ENCODE peak calls at places on chromosomes 6 and 20, in eight cellular contexts. One of them, this sample, is unnamed.

GRCh38 chr6:25136879-25137278 is 142.3 kb upstream of the CARMIL1 start:
- DNase-seq in hypothalamus: no peak
- DNase-seq in T-helper 9 cell: no peak
- DNase-seq in Jurkat, Clone E6-1: no peak
- DNase-seq in dorsolateral prefrontal cortex: no peak
- DNase-seq in coronary artery: no peak
- DNase-seq in SK-N-SH: no peak
- DNase-seq in IMR-90: no peak
- DNase-seq in this sample: no peak

GRCh38 chr20:1802385-1803215 is 92.6 kb upstream of the SIRPA start:
- DNase-seq in hypothalamus: peak
- DNase-seq in coronary artery: no peak
- DNase-seq in IMR-90: peak
- DNase-seq in Jurkat, Clone E6-1: peak
- DNase-seq in T-helper 9 cell: no peak
- DNase-seq in SK-N-SH: peak
- DNase-seq in dorsolateral prefrontal cortex: peak
- DNase-seq in this sample: peak

GRCh38 chr6:159532155-159532554 is 160.9 kb downstream of the SOD2 start:
- DNase-seq in coronary artery: no peak
- DNase-seq in SK-N-SH: no peak
- DNase-seq in Jurkat, Clone E6-1: no peak
- DNase-seq in T-helper 9 cell: no peak
- DNase-seq in hypothalamus: no peak
- DNase-seq in IMR-90: no peak
- DNase-seq in dorsolateral prefrontal cortex: no peak
- DNase-seq in this sample: no peak

GRCh38 chr6:169263836-169264608 is 10.4 kb upstream of the THBS2 start:
- DNase-seq in Jurkat, Clone E6-1: no peak
- DNase-seq in IMR-90: peak
- DNase-seq in SK-N-SH: peak
- DNase-seq in coronary artery: no peak
- DNase-seq in hypothalamus: peak
- DNase-seq in T-helper 9 cell: no peak
- DNase-seq in dorsolateral prefrontal cortex: no peak
- DNase-seq in this sample: no peak

GRCh38 chr6:12911387-12911960 is 194.9 kb downstream of the PHACTR1 start:
- DNase-seq in SK-N-SH: peak
- DNase-seq in dorsolateral prefrontal cortex: no peak
- DNase-seq in coronary artery: no peak
- DNase-seq in hypothalamus: no peak
- DNase-seq in Jurkat, Clone E6-1: peak
- DNase-seq in T-helper 9 cell: no peak
- DNase-seq in IMR-90: peak
- DNase-seq in this sample: no peak

GRCh38 chr6:161254126-161254753 is 19.6 kb downstream of the AGPAT4 start:
- DNase-seq in Jurkat, Clone E6-1: no peak
- DNase-seq in IMR-90: peak
- DNase-seq in coronary artery: no peak
- DNase-seq in T-helper 9 cell: no peak
- DNase-seq in hypothalamus: no peak
- DNase-seq in dorsolateral prefrontal cortex: no peak
- DNase-seq in SK-N-SH: no peak
- DNase-seq in this sample: no peak

GRCh38 chr6:429515-430121 is 38.1 kb downstream of the IRF4 start:
- DNase-seq in Jurkat, Clone E6-1: no peak
- DNase-seq in SK-N-SH: no peak
- DNase-seq in hypothalamus: no peak
- DNase-seq in dorsolateral prefrontal cortex: no peak
- DNase-seq in T-helper 9 cell: no peak
- DNase-seq in IMR-90: no peak
- DNase-seq in coronary artery: no peak
- DNase-seq in this sample: no peak

GRCh38 chr20:48538058-48538825 is 289.6 kb downstream of the PREX1 start:
- DNase-seq in T-helper 9 cell: no peak
- DNase-seq in dorsolateral prefrontal cortex: no peak
- DNase-seq in SK-N-SH: no peak
- DNase-seq in Jurkat, Clone E6-1: no peak
- DNase-seq in IMR-90: peak
- DNase-seq in coronary artery: no peak
- DNase-seq in hypothalamus: no peak
- DNase-seq in this sample: no peak

GRCh38 chr6:84804720-84805119 is 40.3 kb upstream of the TBX18 start:
- DNase-seq in coronary artery: no peak
- DNase-seq in T-helper 9 cell: no peak
- DNase-seq in Jurkat, Clone E6-1: no peak
- DNase-seq in SK-N-SH: no peak
- DNase-seq in dorsolateral prefrontal cortex: no peak
- DNase-seq in hypothalamus: no peak
- DNase-seq in IMR-90: no peak
- DNase-seq in this sample: no peak

GRCh38 chr6:45483501-45483900 is 105.8 kb upstream of the SUPT3H start:
- DNase-seq in T-helper 9 cell: no peak
- DNase-seq in dorsolateral prefrontal cortex: no peak
- DNase-seq in hypothalamus: no peak
- DNase-seq in SK-N-SH: no peak
- DNase-seq in coronary artery: no peak
- DNase-seq in IMR-90: peak
- DNase-seq in Jurkat, Clone E6-1: no peak
- DNase-seq in this sample: no peak

GRCh38 chr6:19715166-19715558 is 122.0 kb upstream of the ID4 start:
- DNase-seq in IMR-90: no peak
- DNase-seq in hypothalamus: no peak
- DNase-seq in coronary artery: no peak
- DNase-seq in Jurkat, Clone E6-1: no peak
- DNase-seq in SK-N-SH: no peak
- DNase-seq in T-helper 9 cell: no peak
- DNase-seq in dorsolateral prefrontal cortex: no peak
- DNase-seq in this sample: no peak

GRCh38 chr6:28208180-28208659 is 16.9 kb upstream of the ZSCAN9 start:
- DNase-seq in Jurkat, Clone E6-1: no peak
- DNase-seq in dorsolateral prefrontal cortex: no peak
- DNase-seq in IMR-90: no peak
- DNase-seq in T-helper 9 cell: no peak
- DNase-seq in hypothalamus: no peak
- DNase-seq in SK-N-SH: no peak
- DNase-seq in coronary artery: no peak
- DNase-seq in this sample: no peak

GRCh38 chr6:108661430-108661829 is 100.7 kb downstream of the FOXO3 start:
- DNase-seq in T-helper 9 cell: no peak
- DNase-seq in Jurkat, Clone E6-1: no peak
- DNase-seq in SK-N-SH: peak
- DNase-seq in hypothalamus: no peak
- DNase-seq in coronary artery: no peak
- DNase-seq in dorsolateral prefrontal cortex: no peak
- DNase-seq in IMR-90: peak
- DNase-seq in this sample: no peak

GRCh38 chr6:19697744-19698290 is 139.4 kb upstream of the ID4 start:
- DNase-seq in hypothalamus: no peak
- DNase-seq in coronary artery: no peak
- DNase-seq in dorsolateral prefrontal cortex: no peak
- DNase-seq in IMR-90: peak
- DNase-seq in T-helper 9 cell: no peak
- DNase-seq in Jurkat, Clone E6-1: no peak
- DNase-seq in SK-N-SH: no peak
- DNase-seq in this sample: no peak

GRCh38 chr6:155077784-155078183 is 82.7 kb downstream of the TIAM2 start:
- DNase-seq in IMR-90: no peak
- DNase-seq in SK-N-SH: no peak
- DNase-seq in hypothalamus: no peak
- DNase-seq in dorsolateral prefrontal cortex: no peak
- DNase-seq in Jurkat, Clone E6-1: no peak
- DNase-seq in T-helper 9 cell: no peak
- DNase-seq in coronary artery: no peak
- DNase-seq in this sample: no peak

GRCh38 chr20:51758978-51759544 is 9.1 kb downstream of the ATP9A start:
- DNase-seq in T-helper 9 cell: no peak
- DNase-seq in SK-N-SH: no peak
- DNase-seq in IMR-90: no peak
- DNase-seq in hypothalamus: peak
- DNase-seq in coronary artery: no peak
- DNase-seq in Jurkat, Clone E6-1: no peak
- DNase-seq in dorsolateral prefrontal cortex: peak
- DNase-seq in this sample: peak

GRCh38 chr6:123547216-123547978 is 89.4 kb downstream of the TRDN start:
- DNase-seq in coronary artery: no peak
- DNase-seq in dorsolateral prefrontal cortex: no peak
- DNase-seq in IMR-90: no peak
- DNase-seq in hypothalamus: no peak
- DNase-seq in Jurkat, Clone E6-1: no peak
- DNase-seq in SK-N-SH: no peak
- DNase-seq in T-helper 9 cell: no peak
- DNase-seq in this sample: no peak

GRCh38 chr6:34940030-34940434 is 51.0 kb downstream of the ANKS1A start:
- DNase-seq in IMR-90: no peak
- DNase-seq in dorsolateral prefrontal cortex: no peak
- DNase-seq in hypothalamus: no peak
- DNase-seq in Jurkat, Clone E6-1: no peak
- DNase-seq in coronary artery: no peak
- DNase-seq in SK-N-SH: no peak
- DNase-seq in T-helper 9 cell: no peak
- DNase-seq in this sample: no peak

GRCh38 chr6:119350202-119351004 is 842 bp upstream of the MAN1A1 start:
- DNase-seq in IMR-90: peak
- DNase-seq in coronary artery: no peak
- DNase-seq in hypothalamus: peak
- DNase-seq in T-helper 9 cell: no peak
- DNase-seq in dorsolateral prefrontal cortex: no peak
- DNase-seq in SK-N-SH: peak
- DNase-seq in Jurkat, Clone E6-1: no peak
- DNase-seq in this sample: no peak

GRCh38 chr20:2230671-2231488 is 64.9 kb upstream of the TGM3 start:
- DNase-seq in dorsolateral prefrontal cortex: no peak
- DNase-seq in Jurkat, Clone E6-1: no peak
- DNase-seq in SK-N-SH: no peak
- DNase-seq in IMR-90: no peak
- DNase-seq in hypothalamus: no peak
- DNase-seq in coronary artery: no peak
- DNase-seq in T-helper 9 cell: no peak
- DNase-seq in this sample: no peak

GRCh38 chr20:35117148-35117547 is 24.5 kb upstream of the TRPC4AP start:
- DNase-seq in T-helper 9 cell: no peak
- DNase-seq in Jurkat, Clone E6-1: no peak
- DNase-seq in IMR-90: peak
- DNase-seq in SK-N-SH: no peak
- DNase-seq in hypothalamus: no peak
- DNase-seq in dorsolateral prefrontal cortex: no peak
- DNase-seq in coronary artery: no peak
- DNase-seq in this sample: no peak

GRCh38 chr20:50821994-50822393 is 27.1 kb downstream of the BCAS4 start:
- DNase-seq in hypothalamus: no peak
- DNase-seq in Jurkat, Clone E6-1: no peak
- DNase-seq in T-helper 9 cell: no peak
- DNase-seq in SK-N-SH: no peak
- DNase-seq in dorsolateral prefrontal cortex: no peak
- DNase-seq in IMR-90: no peak
- DNase-seq in coronary artery: no peak
- DNase-seq in this sample: no peak

GRCh38 chr20:9185511-9185910 is 116.6 kb downstream of the PLCB4 start:
- DNase-seq in T-helper 9 cell: no peak
- DNase-seq in hypothalamus: no peak
- DNase-seq in SK-N-SH: no peak
- DNase-seq in Jurkat, Clone E6-1: no peak
- DNase-seq in IMR-90: peak
- DNase-seq in coronary artery: no peak
- DNase-seq in dorsolateral prefrontal cortex: no peak
- DNase-seq in this sample: no peak

GRCh38 chr6:125858427-125859320 is 67.9 kb downstream of the NCOA7 start:
- DNase-seq in SK-N-SH: peak
- DNase-seq in T-helper 9 cell: peak
- DNase-seq in coronary artery: no peak
- DNase-seq in IMR-90: peak
- DNase-seq in hypothalamus: peak
- DNase-seq in dorsolateral prefrontal cortex: no peak
- DNase-seq in Jurkat, Clone E6-1: no peak
- DNase-seq in this sample: peak

GRCh38 chr20:43737925-43738324 is 11.1 kb upstream of the GTSF1L start:
- DNase-seq in T-helper 9 cell: no peak
- DNase-seq in SK-N-SH: no peak
- DNase-seq in hypothalamus: no peak
- DNase-seq in coronary artery: no peak
- DNase-seq in Jurkat, Clone E6-1: no peak
- DNase-seq in dorsolateral prefrontal cortex: no peak
- DNase-seq in IMR-90: no peak
- DNase-seq in this sample: no peak

This sample was measured in occipital lobe.